ENCODE peak calls at places on chromosome 21, in nine cellular contexts. One of them, this sample, is unnamed. For H3K27me3, the result is how much of the 10 kb centered on the place peaks cover.

GRCh38 chr21:45277101-45278045 is 10.3 kb downstream of the POFUT2 start:
- DNase-seq in mammary epithelial cell: no peak
- DNase-seq in right atrium auricular region: no peak
- DNase-seq in PC-3: no peak
- DNase-seq in adrenal gland: peak
- DNase-seq in pancreas: no peak
- DNase-seq in sigmoid colon: peak
- DNase-seq in ovary: peak
- DNase-seq in GM23338: no peak
- DNase-seq in this sample: no peak

GRCh38 chr21:39676054-39676771 is 63.5 kb downstream of the B3GALT5 start:
- DNase-seq in ovary: no peak
- DNase-seq in pancreas: no peak
- DNase-seq in sigmoid colon: peak
- DNase-seq in GM23338: no peak
- DNase-seq in right atrium auricular region: no peak
- DNase-seq in PC-3: peak
- DNase-seq in mammary epithelial cell: peak
- DNase-seq in adrenal gland: no peak
- DNase-seq in this sample: no peak

GRCh38 chr21:34190576-34191301 is 117.4 kb downstream of the MRPS6 start:
- DNase-seq in adrenal gland: peak
- DNase-seq in GM23338: no peak
- DNase-seq in PC-3: no peak
- DNase-seq in pancreas: no peak
- DNase-seq in ovary: no peak
- DNase-seq in right atrium auricular region: no peak
- DNase-seq in mammary epithelial cell: no peak
- DNase-seq in sigmoid colon: no peak
- DNase-seq in this sample: no peak

GRCh38 chr21:19781881-19782652 is 1216.1 kb upstream of the NCAM2 start:
- DNase-seq in PC-3: no peak
- DNase-seq in ovary: no peak
- DNase-seq in GM23338: peak
- DNase-seq in right atrium auricular region: no peak
- DNase-seq in adrenal gland: no peak
- DNase-seq in pancreas: no peak
- DNase-seq in sigmoid colon: no peak
- DNase-seq in mammary epithelial cell: no peak
- DNase-seq in this sample: no peak

GRCh38 chr21:28687571-28687970 is 305.1 kb downstream of the LTN1 start:
- DNase-seq in PC-3: peak
- DNase-seq in pancreas: no peak
- DNase-seq in GM23338: no peak
- DNase-seq in adrenal gland: no peak
- DNase-seq in ovary: no peak
- DNase-seq in mammary epithelial cell: peak
- DNase-seq in right atrium auricular region: no peak
- DNase-seq in sigmoid colon: no peak
- DNase-seq in this sample: no peak

GRCh38 chr21:35578831-35579470 is 481.4 kb downstream of the SETD4 start:
- DNase-seq in PC-3: no peak
- DNase-seq in pancreas: no peak
- DNase-seq in GM23338: no peak
- DNase-seq in ovary: no peak
- DNase-seq in adrenal gland: no peak
- DNase-seq in mammary epithelial cell: peak
- DNase-seq in right atrium auricular region: no peak
- DNase-seq in sigmoid colon: no peak
- DNase-seq in this sample: no peak

GRCh38 chr21:22363504-22363903 is 1365.3 kb downstream of the NCAM2 start:
- DNase-seq in adrenal gland: no peak
- DNase-seq in ovary: no peak
- DNase-seq in GM23338: no peak
- DNase-seq in pancreas: no peak
- DNase-seq in PC-3: no peak
- DNase-seq in right atrium auricular region: no peak
- DNase-seq in sigmoid colon: no peak
- DNase-seq in mammary epithelial cell: no peak
- DNase-seq in this sample: no peak

GRCh38 chr21:33023574-33024277 is 2.0 kb upstream of the OLIG2 start:
- DNase-seq in right atrium auricular region: no peak
- DNase-seq in PC-3: no peak
- DNase-seq in adrenal gland: no peak
- DNase-seq in ovary: no peak
- DNase-seq in pancreas: no peak
- DNase-seq in sigmoid colon: no peak
- DNase-seq in mammary epithelial cell: no peak
- DNase-seq in GM23338: peak
- DNase-seq in this sample: no peak

DNA sequence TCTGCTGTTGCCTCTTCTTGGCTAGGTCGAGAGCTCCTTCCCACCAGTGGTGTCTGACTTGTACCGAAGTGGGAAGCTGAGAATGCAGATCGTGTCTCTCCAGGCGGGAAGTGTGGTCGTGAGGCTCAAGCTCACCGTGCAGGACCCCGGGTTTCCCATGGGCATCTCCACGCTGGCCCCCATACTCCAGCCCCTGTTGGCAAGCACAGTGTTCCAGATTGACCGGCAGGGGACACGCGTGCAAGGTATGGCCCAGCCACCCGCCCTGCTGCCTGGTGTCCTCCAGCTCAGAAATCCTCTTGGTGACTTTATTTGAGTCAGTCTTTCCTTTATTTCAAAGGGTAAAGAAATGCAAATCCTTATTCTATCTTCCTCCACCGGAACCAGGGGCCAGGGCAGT is 32.7 kb downstream of the UMODL1 start:
- DNase-seq in adrenal gland: no peak
- DNase-seq in right atrium auricular region: no peak
- DNase-seq in pancreas: no peak
- DNase-seq in ovary: no peak
- DNase-seq in mammary epithelial cell: no peak
- DNase-seq in PC-3: no peak
- DNase-seq in sigmoid colon: no peak
- DNase-seq in GM23338: no peak
- DNase-seq in this sample: no peak
- TF ChIP-seq CTCF in adrenal gland: no peak
- TF ChIP-seq CTCF in right atrium auricular region: no peak
- TF ChIP-seq CTCF in pancreas: no peak
- TF ChIP-seq CTCF in ovary: no peak
- TF ChIP-seq CTCF in mammary epithelial cell: no peak
- TF ChIP-seq CTCF in PC-3: no peak
- TF ChIP-seq CTCF in sigmoid colon: no peak
- TF ChIP-seq CTCF in GM23338: no peak
- TF ChIP-seq CTCF in this sample: no peak

DNA sequence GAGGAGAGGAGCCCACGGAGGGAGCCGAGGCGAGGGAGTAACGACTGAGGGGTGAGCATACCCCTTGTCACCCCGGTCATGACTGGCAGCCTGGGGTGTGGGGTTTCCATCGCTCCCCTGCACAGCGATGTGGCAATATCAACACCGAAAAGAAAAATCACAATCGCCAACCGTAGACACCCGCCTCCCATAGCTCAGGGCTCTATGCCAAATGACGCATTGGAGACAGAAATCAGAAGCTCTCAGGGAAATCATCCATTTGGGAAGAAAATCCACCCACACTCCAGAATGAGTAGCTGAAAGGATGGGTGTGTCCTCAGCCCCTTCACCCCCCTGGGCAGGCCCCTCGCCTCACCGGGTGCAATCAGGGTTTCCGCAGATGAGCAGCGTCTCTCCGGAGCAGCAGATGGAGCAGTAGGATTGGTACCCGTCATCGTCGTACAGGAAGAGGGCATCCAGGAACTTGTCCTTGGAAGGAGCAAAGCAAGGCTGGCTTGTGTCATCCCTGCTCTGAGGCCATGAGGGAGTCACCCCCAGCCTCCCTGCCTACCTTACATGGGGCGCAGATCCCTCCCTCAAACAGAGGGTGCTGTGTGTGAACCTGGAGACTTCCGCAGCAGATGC is 2.5 kb downstream of the DNMT3L start:
- DNase-seq in pancreas: no peak
- DNase-seq in PC-3: no peak
- DNase-seq in adrenal gland: no peak
- DNase-seq in mammary epithelial cell: no peak
- DNase-seq in right atrium auricular region: no peak
- DNase-seq in GM23338: no peak
- DNase-seq in sigmoid colon: no peak
- DNase-seq in ovary: no peak
- DNase-seq in this sample: no peak
- H3K27me3 ChIP-seq in pancreas: under half
- H3K27me3 ChIP-seq in PC-3: under half
- H3K27me3 ChIP-seq in adrenal gland: under half
- H3K27me3 ChIP-seq in mammary epithelial cell: under half
- H3K27me3 ChIP-seq in right atrium auricular region: under half
- H3K27me3 ChIP-seq in GM23338: under half
- H3K27me3 ChIP-seq in sigmoid colon: under half
- H3K27me3 ChIP-seq in ovary: under half
- H3K27me3 ChIP-seq in this sample: under half

GRCh38 chr21:41479686-41480085 is 28.3 kb downstream of the TMPRSS2 start:
- DNase-seq in pancreas: no peak
- DNase-seq in PC-3: no peak
- DNase-seq in sigmoid colon: no peak
- DNase-seq in GM23338: peak
- DNase-seq in adrenal gland: no peak
- DNase-seq in mammary epithelial cell: no peak
- DNase-seq in ovary: no peak
- DNase-seq in right atrium auricular region: no peak
- DNase-seq in this sample: no peak
- H3K27ac ChIP-seq in pancreas: no peak
- H3K27ac ChIP-seq in PC-3: no peak
- H3K27ac ChIP-seq in sigmoid colon: no peak
- H3K27ac ChIP-seq in GM23338: no peak
- H3K27ac ChIP-seq in adrenal gland: no peak
- H3K27ac ChIP-seq in mammary epithelial cell: no peak
- H3K27ac ChIP-seq in ovary: no peak
- H3K27ac ChIP-seq in right atrium auricular region: no peak
- H3K27ac ChIP-seq in this sample: no peak

GRCh38 chr21:41166947-41167346 is 1.0 kb upstream of the BACE2 start:
- DNase-seq in adrenal gland: no peak
- DNase-seq in PC-3: no peak
- DNase-seq in ovary: peak
- DNase-seq in sigmoid colon: peak
- DNase-seq in mammary epithelial cell: no peak
- DNase-seq in GM23338: peak
- DNase-seq in pancreas: peak
- DNase-seq in right atrium auricular region: no peak
- DNase-seq in this sample: no peak

GRCh38 chr21:41169701-41170100 is 1.7 kb downstream of the BACE2 start:
- DNase-seq in right atrium auricular region: no peak
- DNase-seq in adrenal gland: no peak
- DNase-seq in GM23338: no peak
- DNase-seq in mammary epithelial cell: peak
- DNase-seq in ovary: no peak
- DNase-seq in pancreas: no peak
- DNase-seq in PC-3: no peak
- DNase-seq in sigmoid colon: no peak
- DNase-seq in this sample: no peak

GRCh38 chr21:41169258-41169576 is 1.3 kb downstream of the BACE2 start:
- DNase-seq in sigmoid colon: no peak
- DNase-seq in right atrium auricular region: no peak
- DNase-seq in mammary epithelial cell: no peak
- DNase-seq in GM23338: no peak
- DNase-seq in PC-3: no peak
- DNase-seq in pancreas: no peak
- DNase-seq in adrenal gland: no peak
- DNase-seq in ovary: no peak
- DNase-seq in this sample: no peak

GRCh38 chr21:41167348-41168342 is at the start of gene BACE2:
- DNase-seq in PC-3: peak
- DNase-seq in pancreas: peak
- DNase-seq in adrenal gland: peak
- DNase-seq in GM23338: peak
- DNase-seq in mammary epithelial cell: peak
- DNase-seq in right atrium auricular region: peak
- DNase-seq in ovary: peak
- DNase-seq in sigmoid colon: peak
- DNase-seq in this sample: no peak

GRCh38 chr21:41168391-41169257 is 664 bp downstream of the BACE2 start:
- DNase-seq in pancreas: peak
- DNase-seq in GM23338: peak
- DNase-seq in ovary: peak
- DNase-seq in right atrium auricular region: peak
- DNase-seq in PC-3: peak
- DNase-seq in adrenal gland: peak
- DNase-seq in sigmoid colon: peak
- DNase-seq in mammary epithelial cell: peak
- DNase-seq in this sample: no peak
- TF ChIP-seq CTCF in pancreas: no peak
- TF ChIP-seq CTCF in GM23338: peak
- TF ChIP-seq CTCF in ovary: no peak
- TF ChIP-seq CTCF in right atrium auricular region: no peak
- TF ChIP-seq CTCF in PC-3: no peak
- TF ChIP-seq CTCF in adrenal gland: no peak
- TF ChIP-seq CTCF in sigmoid colon: no peak
- TF ChIP-seq CTCF in mammary epithelial cell: peak
- TF ChIP-seq CTCF in this sample: no peak

This sample was measured in CD4-positive, alpha-beta T cell.